ENCODE peak calls at places on chromosomes 1 and 21, in five cellular contexts. B is HS-5; Z is CD4-positive, CD25-positive, alpha-beta regulatory T cell; S is stimulated activated CD8-positive, alpha-beta memory T cell treated with anti-CD3 and anti-CD28 coated beads, Interleukin-4, amount 100 ng/mL, for 24 hours; K is stimulated activated effector memory CD8-positive, alpha-beta T cell treated with anti-CD3 and anti-CD28 coated beads, Interleukin-12 subunit alpha, Interleukin-12 subunit beta, amount 100 ng/mL, for 72 hours. P is an unnamed sample.

GRCh38 chr1:161021959-161022332 is 994 bp upstream of the F11R start:
- DNase-seq in B (no peak), Z (no peak), S (no peak), K (no peak), P (no peak)

GRCh38 chr21:36929622-36930021 is 36.8 kb downstream of the HLCS start:
- DNase-seq in B (no peak), Z (no peak), S (no peak), K (no peak), P (no peak)

GRCh38 chr1:203702130-203702577 is 62.8 kb upstream of the LAX1 start:
- DNase-seq in B (peak; percentile 18), Z (peak; percentile 48), S (peak; percentile 56), K (peak; percentile 57), P (peak; percentile 52)

GRCh38 chr1:246971322-246971721 is 36.5 kb downstream of the ZNF695 start:
- DNase-seq in B (no peak), Z (peak; percentile 5), S (peak; percentile 25), K (peak; percentile 51), P (peak; percentile 22)

GRCh38 chr21:35382696-35383095 is 333.6 kb upstream of the RUNX1 start:
- DNase-seq in B (no peak), Z (no peak), S (no peak), K (no peak), P (no peak)

GRCh38 chr1:37989381-37989930 is 366 bp downstream of the SF3A3 start:
- DNase-seq in B (no peak), Z (peak; percentile 30), S (no peak), K (no peak), P (no peak)

GRCh38 chr21:45261093-45261492 is 26.6 kb downstream of the POFUT2 start:
- DNase-seq in B (no peak), Z (no peak), S (no peak), K (no peak), P (no peak)

GRCh38 chr1:210541680-210542358 is 213.1 kb downstream of the HHAT start:
- DNase-seq in B (no peak), Z (no peak), S (no peak), K (no peak), P (no peak)

GRCh38 chr1:19710825-19711611 is 46.3 kb downstream of the HTR6 start:
- DNase-seq in B (no peak), Z (no peak), S (no peak), K (no peak), P (no peak)

GRCh38 chr1:37495875-37496274 is 18.7 kb downstream of the MEAF6 start:
- DNase-seq in B (no peak), Z (no peak), S (no peak), K (no peak), P (no peak)

GRCh38 chr1:187408217-187409004 is 579.7 kb downstream of the PLA2G4A start:
- DNase-seq in B (no peak), Z (no peak), S (no peak), K (no peak), P (no peak)

GRCh38 chr1:202349263-202349928 is 897 bp downstream of the PPP1R12B start:
- DNase-seq in B (peak; percentile 39), Z (no peak), S (no peak), K (no peak), P (no peak)

GRCh38 chr1:154539486-154540483 is 18.7 kb downstream of the UBE2Q1 start:
- DNase-seq in B (no peak), Z (no peak), S (no peak), K (no peak), P (no peak)

GRCh38 chr1:151222130-151222529 is 23.8 kb downstream of the PIP5K1A start:
- DNase-seq in B (no peak), Z (no peak), S (no peak), K (no peak), P (no peak)

GRCh38 chr1:9068971-9069323 is 488 bp downstream of the SLC2A5 start:
- DNase-seq in B (no peak), Z (no peak), S (no peak), K (no peak), P (no peak)

GRCh38 chr1:110596312-110596711 is 9.8 kb downstream of the KCNA2 start:
- DNase-seq in B (no peak), Z (no peak), S (no peak), K (no peak), P (no peak)

GRCh38 chr1:39081266-39082139 is 55.4 kb downstream of the NDUFS5 start:
- DNase-seq in B (no peak), Z (no peak), S (no peak), K (no peak), P (no peak)

GRCh38 chr1:57304591-57304990 is 119.3 kb downstream of the DAB1 start:
- DNase-seq in B (no peak), Z (no peak), S (no peak), K (no peak), P (no peak)